ENCODE peak calls at places on chromosomes 5 and 9, in six cellular contexts. One of them, this sample, is unnamed.

GRCh38 chr5:141172381-141173204 is at the start of gene PCDHB7:
- DNase-seq in ACHN: peak; percentile 44
- DNase-seq in activated T-cell treated with anti-CD3 and anti-CD28 coated beads for 1 hour: no peak
- DNase-seq in SJSA1: peak; percentile 23
- DNase-seq in T-helper 2 cell: no peak
- DNase-seq in stimulated activated CD8-positive, alpha-beta memory T cell treated with anti-CD3 and anti-CD28 coated beads, Interleukin-7, amount 100 ng/mL, for 1 hour: no peak
- DNase-seq in this sample: peak; percentile 16

GRCh38 chr9:76691761-76692313 is 72.4 kb upstream of the PCA3 start:
- DNase-seq in ACHN: no peak
- DNase-seq in activated T-cell treated with anti-CD3 and anti-CD28 coated beads for 1 hour: no peak
- DNase-seq in SJSA1: no peak
- DNase-seq in T-helper 2 cell: no peak
- DNase-seq in stimulated activated CD8-positive, alpha-beta memory T cell treated with anti-CD3 and anti-CD28 coated beads, Interleukin-7, amount 100 ng/mL, for 1 hour: no peak
- DNase-seq in this sample: no peak

GRCh38 chr9:113608082-113608685 is 144.7 kb downstream of the RGS3 start:
- DNase-seq in ACHN: no peak
- DNase-seq in activated T-cell treated with anti-CD3 and anti-CD28 coated beads for 1 hour: no peak
- DNase-seq in SJSA1: no peak
- DNase-seq in T-helper 2 cell: no peak
- DNase-seq in stimulated activated CD8-positive, alpha-beta memory T cell treated with anti-CD3 and anti-CD28 coated beads, Interleukin-7, amount 100 ng/mL, for 1 hour: no peak
- DNase-seq in this sample: no peak

GRCh38 chr5:138504799-138505198 is 38.2 kb downstream of the ETF1 start:
- DNase-seq in ACHN: peak; percentile 13
- DNase-seq in activated T-cell treated with anti-CD3 and anti-CD28 coated beads for 1 hour: no peak
- DNase-seq in SJSA1: no peak
- DNase-seq in T-helper 2 cell: no peak
- DNase-seq in stimulated activated CD8-positive, alpha-beta memory T cell treated with anti-CD3 and anti-CD28 coated beads, Interleukin-7, amount 100 ng/mL, for 1 hour: no peak
- DNase-seq in this sample: no peak

GRCh38 chr9:69131682-69132081 is 42.4 kb upstream of the TJP2 start:
- DNase-seq in ACHN: peak; percentile 92
- DNase-seq in activated T-cell treated with anti-CD3 and anti-CD28 coated beads for 1 hour: no peak
- DNase-seq in SJSA1: no peak
- DNase-seq in T-helper 2 cell: no peak
- DNase-seq in stimulated activated CD8-positive, alpha-beta memory T cell treated with anti-CD3 and anti-CD28 coated beads, Interleukin-7, amount 100 ng/mL, for 1 hour: no peak
- DNase-seq in this sample: no peak

GRCh38 chr5:158045696-158046095 is 186.8 kb upstream of the CLINT1 start:
- DNase-seq in ACHN: no peak
- DNase-seq in activated T-cell treated with anti-CD3 and anti-CD28 coated beads for 1 hour: no peak
- DNase-seq in SJSA1: no peak
- DNase-seq in T-helper 2 cell: no peak
- DNase-seq in stimulated activated CD8-positive, alpha-beta memory T cell treated with anti-CD3 and anti-CD28 coated beads, Interleukin-7, amount 100 ng/mL, for 1 hour: no peak
- DNase-seq in this sample: no peak

GRCh38 chr9:3125602-3126392 is 281.9 kb upstream of the PUM3 start:
- DNase-seq in ACHN: no peak
- DNase-seq in activated T-cell treated with anti-CD3 and anti-CD28 coated beads for 1 hour: no peak
- DNase-seq in SJSA1: no peak
- DNase-seq in T-helper 2 cell: no peak
- DNase-seq in stimulated activated CD8-positive, alpha-beta memory T cell treated with anti-CD3 and anti-CD28 coated beads, Interleukin-7, amount 100 ng/mL, for 1 hour: no peak
- DNase-seq in this sample: no peak

GRCh38 chr5:133763744-133764143 is 151.4 kb upstream of the FSTL4 start:
- DNase-seq in ACHN: no peak
- DNase-seq in activated T-cell treated with anti-CD3 and anti-CD28 coated beads for 1 hour: no peak
- DNase-seq in SJSA1: no peak
- DNase-seq in T-helper 2 cell: no peak
- DNase-seq in stimulated activated CD8-positive, alpha-beta memory T cell treated with anti-CD3 and anti-CD28 coated beads, Interleukin-7, amount 100 ng/mL, for 1 hour: no peak
- DNase-seq in this sample: no peak

GRCh38 chr5:74647096-74647495 is 6.6 kb upstream of the ENC1 start:
- DNase-seq in ACHN: no peak
- DNase-seq in activated T-cell treated with anti-CD3 and anti-CD28 coated beads for 1 hour: no peak
- DNase-seq in SJSA1: no peak
- DNase-seq in T-helper 2 cell: no peak
- DNase-seq in stimulated activated CD8-positive, alpha-beta memory T cell treated with anti-CD3 and anti-CD28 coated beads, Interleukin-7, amount 100 ng/mL, for 1 hour: no peak
- DNase-seq in this sample: no peak

GRCh38 chr5:133041910-133042309 is 9.9 kb upstream of the HSPA4 start:
- DNase-seq in ACHN: peak; percentile 48
- DNase-seq in activated T-cell treated with anti-CD3 and anti-CD28 coated beads for 1 hour: no peak
- DNase-seq in SJSA1: no peak
- DNase-seq in T-helper 2 cell: no peak
- DNase-seq in stimulated activated CD8-positive, alpha-beta memory T cell treated with anti-CD3 and anti-CD28 coated beads, Interleukin-7, amount 100 ng/mL, for 1 hour: no peak
- DNase-seq in this sample: no peak

GRCh38 chr9:19748278-19749126 is 40.3 kb downstream of the SLC24A2 start:
- DNase-seq in ACHN: peak; percentile 63
- DNase-seq in activated T-cell treated with anti-CD3 and anti-CD28 coated beads for 1 hour: no peak
- DNase-seq in SJSA1: no peak
- DNase-seq in T-helper 2 cell: no peak
- DNase-seq in stimulated activated CD8-positive, alpha-beta memory T cell treated with anti-CD3 and anti-CD28 coated beads, Interleukin-7, amount 100 ng/mL, for 1 hour: no peak
- DNase-seq in this sample: no peak

GRCh38 chr5:108727639-108728565 is 19.8 kb upstream of the FER start:
- DNase-seq in ACHN: peak; percentile 91
- DNase-seq in activated T-cell treated with anti-CD3 and anti-CD28 coated beads for 1 hour: no peak
- DNase-seq in SJSA1: peak; percentile 95
- DNase-seq in T-helper 2 cell: peak; percentile 13
- DNase-seq in stimulated activated CD8-positive, alpha-beta memory T cell treated with anti-CD3 and anti-CD28 coated beads, Interleukin-7, amount 100 ng/mL, for 1 hour: peak; percentile 21
- DNase-seq in this sample: peak; percentile 82

GRCh38 chr5:73591698-73592501 is 26.4 kb downstream of the UTP15 start:
- DNase-seq in ACHN: peak; percentile 26
- DNase-seq in activated T-cell treated with anti-CD3 and anti-CD28 coated beads for 1 hour: no peak
- DNase-seq in SJSA1: peak; percentile 51
- DNase-seq in T-helper 2 cell: no peak
- DNase-seq in stimulated activated CD8-positive, alpha-beta memory T cell treated with anti-CD3 and anti-CD28 coated beads, Interleukin-7, amount 100 ng/mL, for 1 hour: no peak
- DNase-seq in this sample: peak; percentile 57

GRCh38 chr5:95958308-95959014 is 3.2 kb downstream of the ELL2 start:
- DNase-seq in ACHN: peak; percentile 8
- DNase-seq in activated T-cell treated with anti-CD3 and anti-CD28 coated beads for 1 hour: no peak
- DNase-seq in SJSA1: no peak
- DNase-seq in T-helper 2 cell: no peak
- DNase-seq in stimulated activated CD8-positive, alpha-beta memory T cell treated with anti-CD3 and anti-CD28 coated beads, Interleukin-7, amount 100 ng/mL, for 1 hour: no peak
- DNase-seq in this sample: no peak

GRCh38 chr5:95697781-95698681 is 15.2 kb upstream of the SPATA9 start:
- DNase-seq in ACHN: peak; percentile 36
- DNase-seq in activated T-cell treated with anti-CD3 and anti-CD28 coated beads for 1 hour: no peak
- DNase-seq in SJSA1: no peak
- DNase-seq in T-helper 2 cell: no peak
- DNase-seq in stimulated activated CD8-positive, alpha-beta memory T cell treated with anti-CD3 and anti-CD28 coated beads, Interleukin-7, amount 100 ng/mL, for 1 hour: no peak
- DNase-seq in this sample: no peak

GRCh38 chr9:36738318-36738975 is 165.8 kb downstream of the MELK start:
- DNase-seq in ACHN: no peak
- DNase-seq in activated T-cell treated with anti-CD3 and anti-CD28 coated beads for 1 hour: no peak
- DNase-seq in SJSA1: no peak
- DNase-seq in T-helper 2 cell: no peak
- DNase-seq in stimulated activated CD8-positive, alpha-beta memory T cell treated with anti-CD3 and anti-CD28 coated beads, Interleukin-7, amount 100 ng/mL, for 1 hour: no peak
- DNase-seq in this sample: no peak

GRCh38 chr5:129177451-129177850 is 82.9 kb downstream of the ISOC1 start:
- DNase-seq in ACHN: no peak
- DNase-seq in activated T-cell treated with anti-CD3 and anti-CD28 coated beads for 1 hour: no peak
- DNase-seq in SJSA1: no peak
- DNase-seq in T-helper 2 cell: no peak
- DNase-seq in stimulated activated CD8-positive, alpha-beta memory T cell treated with anti-CD3 and anti-CD28 coated beads, Interleukin-7, amount 100 ng/mL, for 1 hour: no peak
- DNase-seq in this sample: no peak